ENCODE peak calls at places on chromosomes 1 and 21, in six cellular contexts. Q is left lung; W is CD8-positive, alpha-beta T cell; N is CD4-positive, CD25-positive, alpha-beta regulatory T cell; M is ovary; I is spleen. T is an unnamed sample.

GRCh38 chr1:117512728-117513321 is 93.0 kb upstream of the TENT5C start:
- DNase-seq in Q (no peak), W (no peak), N (peak), M (no peak), I (no peak), T (no peak)

GRCh38 chr1:228100822-228101613 is 2.1 kb downstream of the C1orf35 start:
- DNase-seq in Q (no peak), W (no peak), N (no peak), M (no peak), I (peak), T (no peak)

GRCh38 chr1:109499661-109500536 is 6.0 kb downstream of the CYB561D1 start:
- DNase-seq in Q (no peak), W (peak), N (peak), M (no peak), I (no peak), T (peak)

GRCh38 chr1:17588048-17588781 is 48.7 kb downstream of the ARHGEF10L start:
- DNase-seq in Q (peak), W (no peak), N (no peak), M (no peak), I (no peak), T (peak)

GRCh38 chr1:33300673-33301072 is 20.2 kb downstream of the A3GALT2 start:
- DNase-seq in Q (peak), W (no peak), N (no peak), M (peak), I (peak), T (peak)

GRCh38 chr1:225426395-225427248 is 1.2 kb downstream of the LBR start:
- DNase-seq in Q (no peak), W (peak), N (peak), M (peak), I (peak), T (peak)

GRCh38 chr1:21491483-21492170 is 17.6 kb upstream of the ALPL start:
- DNase-seq in Q (no peak), W (no peak), N (no peak), M (no peak), I (no peak), T (no peak)

GRCh38 chr1:113297749-113298148 is 92.6 kb upstream of the MAGI3 start:
- DNase-seq in Q (no peak), W (no peak), N (no peak), M (no peak), I (no peak), T (no peak)

GRCh38 chr1:164718821-164719220 is 159.8 kb downstream of the PBX1 start:
- DNase-seq in Q (no peak), W (no peak), N (no peak), M (no peak), I (no peak), T (no peak)

GRCh38 chr1:200029624-200030074 is 2.1 kb downstream of the NR5A2 start:
- DNase-seq in Q (no peak), W (no peak), N (no peak), M (no peak), I (no peak), T (no peak)

GRCh38 chr1:193614817-193615216 is 428.4 kb upstream of the B3GALT2 start:
- DNase-seq in Q (no peak), W (no peak), N (peak), M (no peak), I (no peak), T (no peak)

GRCh38 chr21:29805110-29805509 is 134.7 kb downstream of the GRIK1 start:
- DNase-seq in Q (no peak), W (no peak), N (no peak), M (no peak), I (no peak), T (no peak)

GRCh38 chr1:40450491-40451237 is 388 bp downstream of the ZFP69B start:
- DNase-seq in Q (peak), W (peak), N (peak), M (peak), I (peak), T (no peak)

GRCh38 chr1:194069168-194069830 is 882.9 kb upstream of the B3GALT2 start:
- DNase-seq in Q (peak), W (no peak), N (no peak), M (peak), I (peak), T (peak)

GRCh38 chr1:51417496-51418383 is 87.4 kb upstream of the TTC39A start:
- DNase-seq in Q (no peak), W (no peak), N (no peak), M (no peak), I (no peak), T (no peak)

GRCh38 chr21:32233722-32234301 is 45.0 kb downstream of the MIS18A start:
- DNase-seq in Q (no peak), W (no peak), N (no peak), M (no peak), I (no peak), T (no peak)

GRCh38 chr21:45747233-45747766 is 103.8 kb downstream of the PCBP3 start:
- DNase-seq in Q (no peak), W (no peak), N (no peak), M (no peak), I (no peak), T (no peak)

GRCh38 chr1:169107673-169108160 is 1.2 kb downstream of the ATP1B1 start:
- DNase-seq in Q (no peak), W (no peak), N (no peak), M (peak), I (no peak), T (no peak)

GRCh38 chr1:151909167-151910149 is at the start of gene THEM4:
- DNase-seq in Q (peak), W (peak), N (peak), M (peak), I (peak), T (peak)

GRCh38 chr1:184427722-184428121 is 40.9 kb downstream of the C1orf21 start:
- DNase-seq in Q (no peak), W (no peak), N (no peak), M (no peak), I (no peak), T (no peak)

GRCh38 chr1:160546942-160547341 is 23.9 kb upstream of the SLAMF6 start:
- DNase-seq in Q (peak), W (no peak), N (no peak), M (no peak), I (no peak), T (peak)

GRCh38 chr1:151273924-151274466 is 8.1 kb upstream of the ZNF687 start:
- DNase-seq in Q (no peak), W (no peak), N (no peak), M (no peak), I (no peak), T (no peak)

GRCh38 chr1:191857600-191857999 is 300.7 kb upstream of the RGS18 start:
- DNase-seq in Q (no peak), W (no peak), N (no peak), M (no peak), I (no peak), T (no peak)

GRCh38 chr1:11078631-11079030 is 18.8 kb upstream of the SRM start:
- DNase-seq in Q (no peak), W (no peak), N (no peak), M (no peak), I (no peak), T (no peak)

GRCh38 chr1:85481688-85482087 is 16.7 kb upstream of the DDAH1 start:
- DNase-seq in Q (no peak), W (no peak), N (no peak), M (no peak), I (no peak), T (no peak)

GRCh38 chr1:167602840-167603239 is 27.2 kb upstream of the RCSD1 start:
- DNase-seq in Q (no peak), W (no peak), N (no peak), M (no peak), I (peak), T (no peak)

GRCh38 chr1:31617218-31617916 is at the start of gene HCRTR1:
- DNase-seq in Q (no peak), W (no peak), N (no peak), M (no peak), I (no peak), T (no peak)

DNA sequence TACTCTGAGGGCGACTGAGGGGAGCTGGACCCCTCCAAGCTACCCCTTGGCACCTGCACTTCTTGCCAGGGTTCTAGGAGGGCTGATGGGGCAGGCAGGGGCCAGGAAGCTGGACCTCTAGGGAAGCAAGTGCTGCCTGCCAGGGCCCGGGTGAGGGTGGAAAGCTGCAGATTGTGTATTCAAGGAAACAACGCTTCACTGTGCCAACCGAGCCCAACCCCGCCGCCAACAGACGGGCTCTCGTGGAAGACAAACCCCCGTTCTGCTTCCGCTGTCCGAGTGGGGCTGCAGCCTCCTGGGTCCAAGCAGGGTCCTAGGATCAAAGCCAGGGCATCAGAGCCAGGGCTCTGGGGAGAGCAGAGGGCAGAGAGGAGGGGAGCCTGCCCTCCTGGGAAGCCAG is 3.2 kb downstream of the EFHD2 start:
- DNase-seq in Q (no peak), W (no peak), N (no peak), M (peak), I (peak), T (no peak)
- H3K27ac ChIP-seq in Q (peak), W (peak), N (peak), M (no peak), I (peak), T (peak)

GRCh38 chr1:97004743-97005142 is 283.2 kb downstream of the PTBP2 start:
- DNase-seq in Q (no peak), W (no peak), N (no peak), M (no peak), I (no peak), T (no peak)
- H3K27ac ChIP-seq in Q (no peak), W (no peak), N (no peak), M (no peak), I (no peak), T (no peak)

DNA sequence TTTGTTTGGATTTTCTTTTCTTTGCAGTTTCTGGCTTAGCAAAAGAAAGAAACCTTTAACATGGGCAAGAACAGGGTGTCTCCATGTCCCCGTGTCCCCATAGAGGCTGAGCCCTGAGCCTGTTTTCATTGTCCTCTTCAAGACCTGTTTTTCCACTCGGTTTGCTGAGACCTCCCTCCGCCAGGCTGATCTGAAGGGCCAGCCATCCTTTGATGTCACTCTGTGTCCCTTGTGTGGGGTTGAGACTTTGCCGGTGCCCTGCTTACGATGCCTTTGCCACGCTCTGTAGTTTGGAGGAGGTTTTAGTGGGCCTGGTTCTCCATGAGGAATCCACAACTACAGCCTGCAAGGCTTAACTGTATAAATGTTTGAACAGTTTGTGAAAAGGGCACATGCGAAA is 23.8 kb downstream of the IFNGR2 start:
- DNase-seq in Q (no peak), W (no peak), N (no peak), M (no peak), I (no peak), T (no peak)
- H3K27ac ChIP-seq in Q (no peak), W (no peak), N (no peak), M (no peak), I (no peak), T (no peak)

DNA sequence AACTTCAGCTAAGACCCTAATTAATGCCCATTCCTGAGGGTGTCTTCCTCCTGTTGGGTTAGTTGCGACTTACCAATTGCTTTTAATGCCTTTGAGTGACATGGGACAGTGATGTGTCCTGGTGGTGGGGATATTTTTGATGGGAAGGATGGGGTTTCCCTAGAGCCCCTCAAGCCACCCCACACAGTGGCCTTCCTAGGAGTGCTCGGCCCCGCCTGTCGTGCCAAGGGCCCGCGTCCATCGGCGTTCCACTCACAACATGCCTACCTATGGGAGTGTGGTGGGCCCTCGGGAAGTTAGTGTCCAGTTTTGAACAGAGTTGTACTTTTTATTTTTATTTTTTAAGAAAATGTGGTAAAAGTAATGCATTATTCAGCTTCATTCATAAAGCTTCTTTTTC is 50.1 kb upstream of the TSPAN2 start:
- DNase-seq in Q (no peak), W (no peak), N (no peak), M (no peak), I (no peak), T (no peak)
- H3K27ac ChIP-seq in Q (no peak), W (no peak), N (no peak), M (no peak), I (no peak), T (no peak)

GRCh38 chr21:41780337-41781046 is 13.6 kb upstream of the RIPK4 start:
- DNase-seq in Q (no peak), W (no peak), N (no peak), M (no peak), I (no peak), T (no peak)

GRCh38 chr21:41784456-41785102 is 17.7 kb upstream of the RIPK4 start:
- DNase-seq in Q (no peak), W (no peak), N (no peak), M (no peak), I (no peak), T (no peak)

GRCh38 chr21:41786521-41786987 is 19.7 kb upstream of the RIPK4 start:
- DNase-seq in Q (no peak), W (no peak), N (no peak), M (no peak), I (no peak), T (no peak)

GRCh38 chr21:41781047-41781405 is 14.2 kb upstream of the RIPK4 start:
- DNase-seq in Q (no peak), W (no peak), N (no peak), M (no peak), I (no peak), T (no peak)

GRCh38 chr21:41783476-41784150 is 16.8 kb upstream of the RIPK4 start:
- DNase-seq in Q (no peak), W (no peak), N (no peak), M (no peak), I (no peak), T (no peak)
- H3K27ac ChIP-seq in Q (no peak), W (no peak), N (no peak), M (no peak), I (no peak), T (no peak)

GRCh38 chr1:2295526-2295925 is 67.4 kb downstream of the SKI start:
- DNase-seq in Q (no peak), W (no peak), N (no peak), M (no peak), I (no peak), T (no peak)

GRCh38 chr1:2297246-2298011 is 69.3 kb downstream of the SKI start:
- DNase-seq in Q (no peak), W (no peak), N (no peak), M (no peak), I (no peak), T (no peak)

GRCh38 chr1:2294033-2294640 is 66.0 kb downstream of the SKI start:
- DNase-seq in Q (no peak), W (no peak), N (no peak), M (no peak), I (no peak), T (no peak)

GRCh38 chr1:2292725-2293450 is 64.8 kb downstream of the SKI start:
- DNase-seq in Q (no peak), W (no peak), N (no peak), M (no peak), I (no peak), T (no peak)

GRCh38 chr1:2294661-2295060 is 66.5 kb downstream of the SKI start:
- DNase-seq in Q (no peak), W (no peak), N (no peak), M (no peak), I (no peak), T (no peak)
- H3K27ac ChIP-seq in Q (no peak), W (no peak), N (peak), M (no peak), I (peak), T (peak)

GRCh38 chr21:42461881-42462877 is 33.8 kb downstream of the RSPH1 start:
- DNase-seq in Q (no peak), W (no peak), N (no peak), M (no peak), I (no peak), T (no peak)
- H3K27ac ChIP-seq in Q (no peak), W (no peak), N (no peak), M (no peak), I (no peak), T (no peak)

DNA sequence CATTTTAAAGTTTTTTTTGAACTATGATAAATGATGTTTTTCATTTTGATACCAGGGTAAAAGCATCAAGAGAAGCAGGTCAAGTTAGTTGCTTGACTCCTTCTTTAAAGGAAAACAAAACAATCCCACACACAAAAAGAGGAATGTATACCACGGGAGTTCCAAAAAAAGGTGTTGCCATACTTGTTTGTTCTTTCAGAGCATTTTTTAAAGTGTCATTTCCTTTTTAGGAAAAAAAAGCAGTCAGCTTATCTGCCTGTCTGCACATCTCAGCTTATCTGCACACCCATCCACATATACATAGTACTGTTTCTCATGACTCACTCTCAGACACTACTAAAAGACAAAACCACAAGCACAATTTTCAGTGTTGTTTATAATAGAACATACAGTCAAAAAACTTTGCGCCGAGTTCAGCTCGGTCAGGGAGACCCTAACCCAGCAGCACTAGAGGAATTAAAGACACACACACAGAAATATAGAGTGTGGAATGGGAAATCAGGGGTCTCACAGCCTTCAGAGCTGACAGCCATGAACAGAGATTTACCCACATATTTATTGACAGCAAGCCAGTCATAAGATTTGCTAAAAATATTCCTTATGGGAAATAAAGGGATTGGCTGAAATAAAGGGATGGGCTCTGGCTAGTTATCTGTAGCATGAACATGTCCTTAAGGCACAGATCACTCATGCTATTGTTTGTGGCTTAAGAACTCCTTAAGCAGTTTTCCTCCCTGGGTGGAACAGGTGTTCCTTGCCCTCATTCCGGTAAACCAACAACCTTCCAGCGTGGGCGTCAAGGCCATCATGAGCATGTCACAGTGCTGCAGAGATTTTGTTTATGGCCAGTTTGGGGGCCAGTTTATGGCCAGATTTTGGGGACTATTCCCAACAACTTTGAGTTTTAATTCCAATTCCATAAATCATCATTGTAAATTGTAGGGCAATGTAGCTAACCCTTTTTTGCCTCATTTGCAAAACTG is 11.4 kb upstream of the MNDA start:
- DNase-seq in Q (no peak), W (no peak), N (peak), M (no peak), I (no peak), T (no peak)
- H3K27ac ChIP-seq in Q (peak), W (no peak), N (no peak), M (no peak), I (peak), T (peak)

DNA sequence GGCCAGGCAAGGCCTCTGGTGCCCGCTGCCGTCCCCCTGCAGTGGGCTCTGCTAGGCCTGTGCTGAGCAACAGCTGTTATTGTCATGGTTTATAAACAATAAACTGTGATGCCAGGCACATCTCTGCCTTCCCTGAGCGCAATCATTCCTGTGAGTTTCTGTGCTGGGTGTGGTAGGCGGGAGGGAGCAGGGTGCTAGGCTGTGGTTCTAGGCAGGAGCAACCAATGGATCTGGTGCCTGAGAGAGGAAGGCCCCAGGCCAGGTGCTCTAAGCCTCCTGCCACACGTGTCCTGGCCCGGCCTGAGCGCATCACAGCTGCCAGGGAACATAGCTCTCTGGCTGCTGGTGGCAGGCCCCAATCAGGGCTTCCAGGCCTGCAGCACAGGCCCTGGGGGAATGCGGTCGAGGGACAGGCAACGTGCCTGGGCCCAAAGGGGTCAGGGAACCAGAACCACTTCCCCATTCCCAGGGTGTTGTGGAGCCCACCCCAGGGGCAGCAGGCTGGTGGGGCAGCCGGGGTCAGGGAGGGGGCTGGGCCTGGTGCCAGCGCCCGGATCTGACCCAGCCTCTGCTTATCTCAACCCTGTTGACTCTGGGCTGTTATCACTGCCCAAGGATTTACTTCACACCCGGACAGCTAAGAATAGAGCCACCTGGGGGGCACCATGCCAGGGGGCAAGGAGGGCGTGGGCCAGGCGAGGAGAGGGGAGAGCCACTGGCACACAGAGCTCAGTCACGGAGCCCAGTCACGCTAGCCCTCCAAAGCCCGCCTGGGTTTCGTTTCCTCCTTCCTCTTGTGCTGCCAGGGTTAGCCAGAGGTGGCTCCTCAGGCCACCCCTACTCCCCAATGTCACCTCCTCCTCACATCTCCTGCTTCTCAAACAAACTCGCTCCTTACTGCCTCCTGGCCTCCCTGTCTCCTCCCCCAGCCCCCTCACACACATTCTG is 11.5 kb downstream of the TRIM46 start:
- DNase-seq in Q (peak), W (no peak), N (no peak), M (peak), I (peak), T (peak)
- H3K27ac ChIP-seq in Q (peak), W (no peak), N (no peak), M (no peak), I (peak), T (peak)

GRCh38 chr1:19639999-19640362 is 4.1 kb upstream of the NBL1 start:
- DNase-seq in Q (no peak), W (no peak), N (no peak), M (no peak), I (no peak), T (no peak)
- H3K27ac ChIP-seq in Q (no peak), W (no peak), N (no peak), M (peak), I (no peak), T (no peak)